ENCODE peak calls at places on chromosome 12, in six cellular contexts. I, E, S, V, U and O are unnamed samples.
A peak's percentile ranks its signal among the peaks of the same experiment; 100 is the strongest.

GRCh38 chr12:65699251-65699650 is 125.0 kb upstream of the HMGA2 start:
- DNase-seq in I (no peak), E (no peak), S (no peak), V (no peak), U (no peak), O (no peak)

GRCh38 chr12:27427824-27428223 is 18.7 kb upstream of the SMCO2 start:
- DNase-seq in I (no peak), E (no peak), S (no peak), V (no peak), U (no peak), O (no peak)

GRCh38 chr12:95124106-95124505 is 50.7 kb upstream of the NR2C1 start:
- DNase-seq in I (no peak), E (no peak), S (no peak), V (no peak), U (no peak), O (no peak)

GRCh38 chr12:110001596-110001995 is 2.4 kb downstream of the ANKRD13A start:
- DNase-seq in I (no peak), E (no peak), S (no peak), V (no peak), U (no peak), O (no peak)

GRCh38 chr12:55072093-55072492 is 52.3 kb downstream of the NEUROD4 start:
- DNase-seq in I (peak; percentile 22), E (peak; percentile 82), S (peak; percentile 38), V (peak; percentile 23), U (no peak), O (peak; percentile 63)

GRCh38 chr12:124964251-124964650 is 24.7 kb downstream of the DHX37 start:
- DNase-seq in I (no peak), E (no peak), S (no peak), V (no peak), U (no peak), O (no peak)

GRCh38 chr12:120257041-120257821 is 8.3 kb downstream of the PXN start:
- DNase-seq in I (no peak), E (no peak), S (no peak), V (no peak), U (no peak), O (no peak)

GRCh38 chr12:2114071-2114470 is 61.3 kb downstream of the CACNA1C start:
- DNase-seq in I (no peak), E (no peak), S (no peak), V (no peak), U (no peak), O (no peak)

GRCh38 chr12:121805171-121805687 is 1.4 kb downstream of the SETD1B start:
- DNase-seq in I (no peak), E (no peak), S (no peak), V (no peak), U (no peak), O (no peak)

GRCh38 chr12:124027753-124028559 is 54.9 kb downstream of the ZNF664 start:
- DNase-seq in I (no peak), E (no peak), S (no peak), V (no peak), U (no peak), O (no peak)

GRCh38 chr12:29921307-29921706 is 137.6 kb upstream of the TMTC1 start:
- DNase-seq in I (peak; percentile 21), E (no peak), S (peak; percentile 21), V (peak; percentile 5), U (no peak), O (no peak)

GRCh38 chr12:1006255-1006654 is 15.2 kb downstream of the ERC1 start:
- DNase-seq in I (no peak), E (no peak), S (no peak), V (no peak), U (no peak), O (no peak)

GRCh38 chr12:102811125-102811737 is 105.8 kb downstream of the PAH start:
- DNase-seq in I (peak; percentile 12), E (peak; percentile 66), S (peak; percentile 57), V (peak; percentile 18), U (no peak), O (peak; percentile 46)

GRCh38 chr12:10283028-10283427 is 24.6 kb upstream of the KLRD1 start:
- DNase-seq in I (no peak), E (no peak), S (no peak), V (no peak), U (no peak), O (no peak)

GRCh38 chr12:47816646-47817271 is 2.9 kb downstream of the HDAC7 start:
- DNase-seq in I (no peak), E (no peak), S (no peak), V (no peak), U (no peak), O (no peak)

GRCh38 chr12:47812797-47813490 is 6.8 kb downstream of the HDAC7 start:
- DNase-seq in I (no peak), E (peak; percentile 83), S (peak; percentile 92), V (peak; percentile 36), U (peak; percentile 73), O (peak; percentile 89)

GRCh38 chr12:47813491-47814196 is 6.1 kb downstream of the HDAC7 start:
- DNase-seq in I (no peak), E (no peak), S (no peak), V (no peak), U (no peak), O (no peak)

GRCh38 chr12:47817272-47818006 is 2.3 kb downstream of the HDAC7 start:
- DNase-seq in I (no peak), E (no peak), S (no peak), V (peak; percentile 50), U (no peak), O (no peak)

DNA sequence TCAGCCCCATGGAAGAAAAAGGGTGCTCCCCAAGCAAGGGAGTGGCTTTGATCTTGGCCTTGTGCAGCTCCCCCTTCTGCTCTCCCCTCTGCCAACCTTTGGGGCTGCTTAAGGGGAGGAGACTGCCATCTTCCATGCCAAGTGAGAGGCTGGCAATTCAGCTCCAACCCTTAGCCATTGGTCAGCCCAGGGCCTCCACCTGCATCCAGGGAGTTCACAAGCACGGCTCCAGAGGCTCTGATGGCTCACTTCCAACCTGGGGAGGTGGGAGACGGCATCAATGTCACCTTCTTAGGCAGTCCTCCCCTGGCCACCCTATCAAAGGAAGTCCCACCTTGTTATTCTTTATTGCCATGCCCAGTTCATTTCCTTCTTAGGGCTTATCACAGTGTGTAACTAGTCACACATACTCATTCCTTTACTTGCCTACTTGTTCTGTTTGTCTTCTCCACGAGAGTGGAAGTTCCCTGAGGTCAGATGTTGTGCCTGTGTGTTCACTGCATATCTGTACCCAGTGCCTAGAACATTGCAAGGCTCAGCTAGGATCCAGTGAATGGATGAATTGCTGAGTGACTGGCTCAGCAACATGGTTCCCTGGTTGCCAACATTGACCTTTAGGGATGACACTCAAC is 5.0 kb downstream of the HDAC7 start:
- DNase-seq in I (no peak), E (no peak), S (no peak), V (no peak), U (no peak), O (no peak)
- H3K4me3 ChIP-seq in I (no peak overlapping the region), E (no peak overlapping the region), S (no peak overlapping the region), V (no peak overlapping the region), U (no peak overlapping the region), O (no peak overlapping the region)

DNA sequence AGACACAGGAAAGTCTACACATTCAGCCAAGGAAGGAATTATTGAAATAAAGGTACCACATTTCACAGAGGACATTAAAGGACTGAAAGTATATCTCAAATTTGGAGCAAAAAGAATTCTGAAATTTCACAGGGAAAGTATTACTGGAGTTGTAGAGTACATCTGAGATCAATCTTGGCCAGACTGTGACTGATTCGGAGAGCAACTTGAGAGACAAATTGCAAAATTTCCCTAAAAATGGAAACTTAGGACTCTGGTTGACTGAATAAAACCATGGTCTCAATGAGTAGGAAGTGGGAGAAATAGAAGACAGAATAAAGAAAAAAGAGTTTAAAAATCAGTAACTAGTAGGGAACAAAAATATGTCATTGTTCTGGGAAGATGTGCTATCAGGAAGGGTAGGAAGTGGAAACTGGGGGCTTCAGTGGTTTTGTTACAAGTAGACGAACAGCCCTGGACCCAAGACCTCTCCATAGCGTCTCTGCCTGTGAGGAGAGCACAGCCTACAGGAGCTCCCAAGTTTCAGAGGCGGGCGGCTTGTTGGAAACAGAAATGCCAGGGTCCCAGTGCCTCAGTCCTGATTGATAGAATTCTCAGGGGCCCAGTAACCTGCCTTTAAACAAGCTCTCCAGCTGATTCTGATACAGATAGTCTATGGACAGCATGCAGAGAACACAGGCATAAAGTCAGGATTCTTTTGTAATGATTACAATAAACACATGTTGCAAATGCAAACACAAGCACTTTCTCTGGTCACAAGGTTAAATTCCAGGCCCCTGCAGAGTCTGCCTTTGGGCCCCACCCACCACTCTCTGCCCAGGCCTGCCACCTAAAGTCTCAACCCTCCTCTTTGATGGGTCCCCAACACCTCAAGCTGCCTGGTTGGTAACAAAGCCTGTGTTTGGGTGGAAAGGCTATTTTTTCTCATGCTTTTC is 63.1 kb downstream of the BBS10 start:
- DNase-seq in I (no peak), E (no peak), S (no peak), V (peak; percentile 51), U (no peak), O (no peak)
- TF ChIP-seq ZNF274 in I (no peak), E (no peak), S (no peak), V (no peak), U (no peak), O (no peak)

DNA sequence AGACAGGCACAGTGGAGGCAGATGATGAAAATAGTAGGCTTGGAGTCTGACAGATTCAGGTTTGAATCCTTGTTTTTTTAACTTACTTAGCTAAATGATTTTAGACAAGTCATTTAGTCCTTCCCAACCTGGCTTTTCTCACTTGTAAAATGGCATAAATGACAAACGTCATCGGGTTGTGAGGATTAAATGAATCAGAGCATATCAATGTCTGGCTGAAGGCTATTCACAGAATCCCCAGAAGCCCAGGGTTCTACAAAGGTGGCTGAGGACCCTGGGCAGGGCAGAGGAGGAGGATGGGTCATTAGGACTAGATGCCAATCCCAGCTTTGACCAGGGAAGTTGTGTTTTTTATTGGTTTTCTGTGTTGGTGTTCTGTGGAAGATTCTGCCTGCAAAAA is 7.6 kb upstream of the PTPRB start:
- DNase-seq in I (no peak), E (no peak), S (no peak), V (no peak), U (no peak), O (no peak)
- H3K4me1 ChIP-seq in I (peaks cover 20% of the 10 kb centered on the region), E (peaks cover 3% of the 10 kb centered on the region), S (peaks cover 2% of the 10 kb centered on the region), V (peaks cover 10% of the 10 kb centered on the region), U (no peaks in the 10 kb centered on the region), O (peaks cover 2% of the 10 kb centered on the region)

GRCh38 chr12:3200779-3201738 is 123.9 kb downstream of the TSPAN9 start:
- DNase-seq in I (no peak), E (no peak), S (no peak), V (no peak), U (no peak), O (no peak)

GRCh38 chr12:3200032-3200617 is 122.9 kb downstream of the TSPAN9 start:
- DNase-seq in I (no peak), E (peak; percentile 92), S (no peak), V (no peak), U (no peak), O (peak; percentile 99)

GRCh38 chr12:3197131-3197818 is 120.1 kb downstream of the TSPAN9 start:
- DNase-seq in I (no peak), E (no peak), S (no peak), V (peak; percentile 10), U (no peak), O (no peak)

GRCh38 chr12:3201741-3202500 is 124.7 kb downstream of the TSPAN9 start:
- DNase-seq in I (no peak), E (no peak), S (no peak), V (no peak), U (no peak), O (no peak)

DNA sequence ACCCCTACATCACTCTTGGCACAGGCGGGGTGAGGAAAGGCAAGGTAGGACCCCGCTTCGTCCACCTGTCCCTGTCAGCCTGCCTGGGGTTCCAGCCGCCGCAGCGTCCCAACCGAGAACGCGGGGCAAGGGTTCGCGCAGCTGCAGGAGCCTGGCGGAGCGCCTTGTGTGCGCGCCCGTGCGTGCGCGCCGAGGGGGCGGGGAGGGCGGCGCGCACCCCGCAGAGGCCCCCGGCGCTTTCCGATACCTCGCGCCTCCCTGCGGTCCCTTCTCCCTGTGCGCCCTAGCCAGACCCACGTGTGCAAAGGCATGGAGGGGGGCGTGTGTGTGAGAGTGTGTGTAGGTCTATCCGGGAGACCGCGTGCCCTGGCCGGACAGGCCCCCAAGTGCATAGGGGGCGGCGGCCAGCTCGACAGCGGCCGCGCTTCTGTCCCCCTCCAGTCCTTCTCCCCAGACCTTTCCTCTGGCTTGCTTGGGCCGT is 122.4 kb downstream of the TSPAN9 start:
- DNase-seq in I (no peak), E (peak; percentile 64), S (no peak), V (no peak), U (no peak), O (no peak)
- H3K4me3 ChIP-seq in I (no peak overlapping the region), E (peak overlapping the region; percentile 52), S (no peak overlapping the region), V (no peak overlapping the region), U (no peak overlapping the region), O (peak overlapping the region; percentile 63)